ENCODE peak calls at places on chromosomes 6 and 20, in four cellular contexts. V is A549; C is CD8-positive, alpha-beta memory T cell; A is HFF-Myc. S is an unnamed sample.

GRCh38 chr20:34536798-34537394 is 20.7 kb downstream of the DYNLRB1 start:
- DNase-seq in V (peak), A (no peak), C (no peak), S (peak)

GRCh38 chr6:97306946-97307345 is 23.9 kb upstream of the MMS22L start:
- DNase-seq in V (no peak), A (no peak), C (no peak), S (no peak)

GRCh38 chr6:68317366-68317765 is 317.7 kb upstream of the ADGRB3 start:
- DNase-seq in C (no peak), A (no peak), V (no peak), S (peak)

GRCh38 chr20:21701171-21701876 is 4.1 kb upstream of the PAX1 start:
- DNase-seq in A (no peak), C (no peak), V (no peak), S (no peak)

GRCh38 chr6:44630125-44631028 is 242.9 kb downstream of the CDC5L start:
- DNase-seq in V (peak), A (no peak), C (no peak), S (peak)

GRCh38 chr6:27168108-27168507 is 79.4 kb upstream of the PRSS16 start:
- DNase-seq in A (no peak), C (no peak), V (no peak), S (no peak)

GRCh38 chr20:4728121-4728520 is 6.4 kb downstream of the PRND start:
- DNase-seq in C (no peak), V (no peak), A (no peak), S (peak)

GRCh38 chr6:147867827-147868226 is 359.3 kb downstream of the SAMD5 start:
- DNase-seq in C (no peak), V (no peak), A (no peak), S (no peak)

GRCh38 chr6:47009583-47009982 is 32.5 kb downstream of the ADGRF1 start:
- DNase-seq in V (no peak), C (no peak), A (no peak), S (no peak)

GRCh38 chr20:43840382-43841070 is 74.1 kb upstream of the TOX2 start:
- DNase-seq in A (no peak), C (no peak), V (peak), S (peak)

GRCh38 chr6:98530732-98531131 is 303.6 kb upstream of the POU3F2 start:
- DNase-seq in A (no peak), C (no peak), V (no peak), S (no peak)

DNA sequence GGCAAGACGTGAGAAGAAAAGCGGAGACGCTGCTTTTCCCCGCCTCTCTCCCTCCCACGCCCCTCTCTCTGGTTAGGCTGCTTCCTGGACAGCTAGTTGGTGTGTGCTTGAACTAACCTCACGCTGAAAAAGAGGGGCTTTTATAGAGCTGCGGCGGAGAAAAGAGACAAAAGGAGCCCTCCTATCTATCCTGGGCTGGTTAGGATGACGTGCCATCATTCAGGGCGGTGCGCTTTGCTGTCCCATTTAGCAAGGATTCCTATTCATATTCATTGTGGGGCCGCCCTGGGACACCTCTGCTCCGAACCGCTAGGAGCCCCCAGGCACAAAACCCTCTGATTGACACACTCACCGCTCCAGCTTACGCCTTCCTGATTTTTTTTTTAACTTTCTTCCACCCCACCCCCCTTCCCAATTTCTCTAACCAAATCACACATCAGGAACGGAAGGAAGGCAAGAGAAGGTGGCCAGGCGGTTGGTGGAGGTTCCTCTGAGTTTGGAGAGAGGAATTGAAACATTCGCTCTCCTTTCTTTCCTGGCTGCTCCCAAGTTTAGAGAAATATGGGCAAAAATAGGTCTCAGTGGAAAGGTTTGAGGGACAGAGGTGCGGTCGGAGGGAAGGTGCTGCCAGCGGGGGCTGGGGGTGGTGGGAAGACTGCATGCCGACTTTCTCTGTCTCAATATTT is at the start of gene OLIG3:
- DNase-seq in A (no peak), C (no peak), V (no peak), S (no peak)
- H3K4me3 ChIP-seq in A (no peak), C (no peak), V (no peak), S (no peak)

DNA sequence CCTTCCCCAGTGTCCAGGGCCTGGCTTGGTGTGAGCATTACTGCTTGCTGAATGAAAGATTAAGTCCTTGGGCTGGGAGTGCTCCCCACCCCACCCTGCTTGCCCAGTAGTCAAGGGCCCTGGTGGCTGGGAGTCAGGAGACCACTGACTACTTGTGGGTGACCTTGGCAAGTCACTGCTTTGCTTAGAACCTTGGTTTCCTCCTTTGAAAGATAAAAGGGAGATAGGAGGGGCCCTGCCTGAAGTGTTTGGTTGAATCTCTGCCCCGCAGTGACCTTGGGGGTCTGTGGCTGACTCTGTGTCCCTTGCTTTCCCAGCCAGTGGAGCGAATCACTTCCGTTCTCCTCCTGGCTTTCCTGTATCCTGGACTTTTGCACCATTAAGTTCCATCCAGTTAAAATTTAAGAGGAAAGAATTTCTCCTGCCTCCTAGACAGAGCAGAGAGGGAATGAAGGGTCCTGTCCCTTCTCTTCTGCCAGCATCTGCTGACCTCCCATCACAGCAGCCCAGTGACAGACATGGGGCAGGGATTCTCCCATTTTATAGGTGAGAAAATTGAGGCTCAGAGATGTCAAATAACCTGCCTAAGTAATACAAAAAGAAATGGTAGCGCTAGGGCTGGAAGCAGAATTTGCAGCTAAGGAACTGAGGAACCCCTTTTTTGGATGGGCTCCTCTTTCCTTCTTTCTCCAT is 3.5 kb upstream of the EPB41L1 start:
- DNase-seq in V (no peak), A (no peak), C (no peak), S (no peak)
- H3K4me3 ChIP-seq in V (no peak), A (no peak), C (no peak), S (no peak)

GRCh38 chr6:34243901-34244884 is 4.6 kb downstream of the SMIM29 start:
- DNase-seq in A (peak), C (no peak), V (peak), S (peak)
- H3K4me3 ChIP-seq in A (peak), C (no peak), V (peak), S (peak)

GRCh38 chr6:166540631-166541331 is 45.7 kb downstream of the RAMACL start:
- DNase-seq in V (no peak), A (no peak), C (peak), S (no peak)
- H3K4me3 ChIP-seq in V (no peak), A (no peak), C (peak), S (no peak)

DNA sequence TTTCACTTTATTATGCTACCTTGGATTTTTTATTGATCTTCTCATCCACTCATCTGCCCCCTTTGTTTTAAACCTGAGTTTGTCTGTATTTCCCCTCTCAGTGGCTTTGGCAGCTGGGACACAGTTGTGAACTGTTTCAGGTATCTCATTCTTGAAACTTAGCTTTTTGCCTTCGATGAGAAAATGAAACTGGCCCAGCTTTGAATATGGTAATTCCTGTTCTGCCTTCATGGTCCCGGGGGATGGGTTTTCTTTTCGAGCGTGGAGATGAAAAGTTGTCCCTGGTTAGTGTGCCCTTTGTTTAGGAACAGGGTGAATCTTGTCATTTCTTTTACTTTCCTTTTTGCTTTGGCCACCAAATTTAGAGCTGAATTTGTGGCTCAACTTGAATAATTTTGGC is 25.6 kb downstream of the DHX35 start:
- DNase-seq in A (no peak), C (no peak), V (no peak), S (no peak)
- H3K4me3 ChIP-seq in A (no peak), C (no peak), V (no peak), S (no peak)

DNA sequence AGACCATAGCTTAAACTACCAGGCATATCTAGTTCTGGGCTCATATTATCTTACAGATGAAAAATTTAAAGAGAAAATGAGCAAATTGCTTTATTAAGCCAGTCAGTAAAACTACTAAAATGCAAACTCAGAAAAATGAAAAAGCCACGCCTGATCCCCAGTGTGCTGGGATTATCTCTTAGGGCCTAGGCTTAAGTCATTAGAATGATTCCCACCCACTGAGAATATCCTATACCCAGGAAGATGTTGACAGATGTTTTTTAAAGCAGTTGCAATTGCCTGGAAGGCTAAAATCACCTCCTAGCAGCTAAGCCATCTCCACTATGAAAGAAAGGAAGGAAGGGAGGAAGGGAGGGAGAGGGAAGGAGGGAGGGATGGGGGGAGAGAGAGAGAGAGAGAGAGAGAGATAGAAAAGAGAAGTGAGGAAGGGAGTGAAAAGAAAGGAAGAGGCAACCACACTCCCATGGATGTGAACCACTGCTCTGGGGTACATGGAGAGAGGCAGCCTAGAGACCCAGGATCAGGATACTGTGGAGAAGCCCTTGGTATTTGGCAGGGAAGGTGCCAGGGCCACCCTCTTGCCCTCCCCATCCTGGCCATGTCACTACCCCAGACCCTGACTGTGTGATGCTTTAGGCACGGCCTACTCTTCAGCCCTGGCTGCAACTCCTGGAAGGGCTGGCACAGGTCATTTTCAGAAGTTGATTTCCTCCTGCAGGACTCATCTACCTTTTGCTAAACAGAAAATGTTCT is 21.9 kb downstream of the NEDD9 start:
- DNase-seq in A (no peak), C (no peak), V (no peak), S (no peak)
- H3K4me3 ChIP-seq in A (no peak), C (no peak), V (no peak), S (no peak)

GRCh38 chr6:33392168-33392947 is 735 bp downstream of the KIFC1 start:
- DNase-seq in C (no peak), V (no peak), A (no peak), S (no peak)
- H3K4me3 ChIP-seq in C (peak), V (peak), A (peak), S (peak)

S was measured in fibroblast of pulmonary artery.